ENCODE peak calls at places on chromosomes 16 and 17, in five cellular contexts. One of them, this sample, is unnamed.

GRCh38 chr16:27366687-27367462 is 35.1 kb upstream of the IL21R start:
- DNase-seq in BJ: no peak
- DNase-seq in uterus: no peak
- DNase-seq in mesenchymal stem cell: no peak
- DNase-seq in AG10803: no peak
- DNase-seq in this sample: no peak

GRCh38 chr16:15034266-15035162 is 21.4 kb downstream of the NTAN1 start:
- DNase-seq in BJ: no peak
- DNase-seq in uterus: no peak
- DNase-seq in mesenchymal stem cell: no peak
- DNase-seq in AG10803: peak
- DNase-seq in this sample: no peak

GRCh38 chr16:79288046-79288445 is 312.5 kb downstream of the MAF start:
- DNase-seq in BJ: no peak
- DNase-seq in uterus: no peak
- DNase-seq in mesenchymal stem cell: no peak
- DNase-seq in AG10803: no peak
- DNase-seq in this sample: no peak

GRCh38 chr16:11356573-11357331 is 11.5 kb downstream of the RMI2 start:
- DNase-seq in BJ: no peak
- DNase-seq in uterus: peak
- DNase-seq in mesenchymal stem cell: peak
- DNase-seq in AG10803: peak
- DNase-seq in this sample: peak

GRCh38 chr17:50218071-50218759 is 16.8 kb upstream of the COL1A1 start:
- DNase-seq in BJ: no peak
- DNase-seq in uterus: no peak
- DNase-seq in mesenchymal stem cell: peak
- DNase-seq in AG10803: peak
- DNase-seq in this sample: no peak

GRCh38 chr17:35931794-35932419 is 1.3 kb upstream of the RDM1 start:
- DNase-seq in BJ: no peak
- DNase-seq in uterus: peak
- DNase-seq in mesenchymal stem cell: peak
- DNase-seq in AG10803: no peak
- DNase-seq in this sample: no peak

GRCh38 chr16:66930189-66930588 is 4.0 kb downstream of the CIAO2B start:
- DNase-seq in BJ: no peak
- DNase-seq in uterus: no peak
- DNase-seq in mesenchymal stem cell: peak
- DNase-seq in AG10803: peak
- DNase-seq in this sample: no peak

GRCh38 chr16:79134300-79134699 is 466.2 kb downstream of the MAF start:
- DNase-seq in BJ: no peak
- DNase-seq in uterus: no peak
- DNase-seq in mesenchymal stem cell: no peak
- DNase-seq in AG10803: no peak
- DNase-seq in this sample: no peak

GRCh38 chr17:16304832-16305231 is 48.4 kb downstream of the CENPV start:
- DNase-seq in BJ: no peak
- DNase-seq in uterus: no peak
- DNase-seq in mesenchymal stem cell: peak
- DNase-seq in AG10803: peak
- DNase-seq in this sample: no peak

GRCh38 chr16:31273676-31274075 is 13.9 kb downstream of the ITGAM start:
- DNase-seq in BJ: no peak
- DNase-seq in uterus: no peak
- DNase-seq in mesenchymal stem cell: no peak
- DNase-seq in AG10803: peak
- DNase-seq in this sample: no peak

GRCh38 chr17:58335061-58335731 is 6.6 kb upstream of the TSPOAP1 start:
- DNase-seq in BJ: no peak
- DNase-seq in uterus: no peak
- DNase-seq in mesenchymal stem cell: no peak
- DNase-seq in AG10803: no peak
- DNase-seq in this sample: no peak

GRCh38 chr16:47644166-47644565 is 183.0 kb downstream of the PHKB start:
- DNase-seq in BJ: peak
- DNase-seq in uterus: no peak
- DNase-seq in mesenchymal stem cell: peak
- DNase-seq in AG10803: peak
- DNase-seq in this sample: no peak

GRCh38 chr16:14007460-14007859 is 63.7 kb upstream of the MRTFB start:
- DNase-seq in BJ: peak
- DNase-seq in uterus: no peak
- DNase-seq in mesenchymal stem cell: no peak
- DNase-seq in AG10803: peak
- DNase-seq in this sample: no peak

GRCh38 chr17:15502315-15503112 is 35.1 kb upstream of the CDRT4 start:
- DNase-seq in BJ: peak
- DNase-seq in uterus: peak
- DNase-seq in mesenchymal stem cell: peak
- DNase-seq in AG10803: peak
- DNase-seq in this sample: no peak

GRCh38 chr16:85457366-85457765 is 155.8 kb upstream of the GSE1 start:
- DNase-seq in BJ: no peak
- DNase-seq in uterus: no peak
- DNase-seq in mesenchymal stem cell: no peak
- DNase-seq in AG10803: no peak
- DNase-seq in this sample: no peak

GRCh38 chr16:273547-274421 is 2.0 kb downstream of the RGS11 start:
- DNase-seq in BJ: no peak
- DNase-seq in uterus: no peak
- DNase-seq in mesenchymal stem cell: no peak
- DNase-seq in AG10803: no peak
- DNase-seq in this sample: no peak

GRCh38 chr17:83145831-83146230 is 66.4 kb downstream of the METRNL start:
- DNase-seq in BJ: no peak
- DNase-seq in uterus: no peak
- DNase-seq in mesenchymal stem cell: no peak
- DNase-seq in AG10803: no peak
- DNase-seq in this sample: no peak

GRCh38 chr16:17320009-17320408 is 150.8 kb downstream of the XYLT1 start:
- DNase-seq in BJ: no peak
- DNase-seq in uterus: no peak
- DNase-seq in mesenchymal stem cell: no peak
- DNase-seq in AG10803: no peak
- DNase-seq in this sample: no peak

GRCh38 chr16:66156538-66156937 is 210.0 kb upstream of the CDH5 start:
- DNase-seq in BJ: no peak
- DNase-seq in uterus: no peak
- DNase-seq in mesenchymal stem cell: no peak
- DNase-seq in AG10803: no peak
- DNase-seq in this sample: no peak

GRCh38 chr17:44314869-44315661 is 6.7 kb downstream of the RUNDC3A start:
- DNase-seq in BJ: no peak
- DNase-seq in uterus: no peak
- DNase-seq in mesenchymal stem cell: peak
- DNase-seq in AG10803: no peak
- DNase-seq in this sample: no peak

GRCh38 chr17:83181991-83182619 is 102.7 kb downstream of the METRNL start:
- DNase-seq in BJ: no peak
- DNase-seq in uterus: no peak
- DNase-seq in mesenchymal stem cell: no peak
- DNase-seq in AG10803: no peak
- DNase-seq in this sample: no peak

GRCh38 chr16:64089697-64090096 is 1032.2 kb downstream of the CDH11 start:
- DNase-seq in BJ: no peak
- DNase-seq in uterus: no peak
- DNase-seq in mesenchymal stem cell: peak
- DNase-seq in AG10803: peak
- DNase-seq in this sample: peak

GRCh38 chr17:81457917-81458555 is 54.6 kb downstream of the ACTG1 start:
- DNase-seq in BJ: no peak
- DNase-seq in uterus: no peak
- DNase-seq in mesenchymal stem cell: no peak
- DNase-seq in AG10803: no peak
- DNase-seq in this sample: no peak

GRCh38 chr16:3625911-3626732 is 14.7 kb upstream of the SLX4 start:
- DNase-seq in BJ: no peak
- DNase-seq in uterus: no peak
- DNase-seq in mesenchymal stem cell: no peak
- DNase-seq in AG10803: peak
- DNase-seq in this sample: no peak

GRCh38 chr17:10666921-10667320 is 9.8 kb upstream of the MYH3 start:
- DNase-seq in BJ: no peak
- DNase-seq in uterus: no peak
- DNase-seq in mesenchymal stem cell: no peak
- DNase-seq in AG10803: no peak
- DNase-seq in this sample: no peak

GRCh38 chr16:67249762-67250327 is 1.1 kb downstream of the SLC9A5 start:
- DNase-seq in BJ: no peak
- DNase-seq in uterus: no peak
- DNase-seq in mesenchymal stem cell: peak
- DNase-seq in AG10803: no peak
- DNase-seq in this sample: no peak

GRCh38 chr17:511833-512251 is 159.2 kb upstream of the RPH3AL start:
- DNase-seq in BJ: no peak
- DNase-seq in uterus: peak
- DNase-seq in mesenchymal stem cell: peak
- DNase-seq in AG10803: peak
- DNase-seq in this sample: no peak

GRCh38 chr17:76623271-76624146 is 20.0 kb downstream of the ST6GALNAC1 start:
- DNase-seq in BJ: peak
- DNase-seq in uterus: peak
- DNase-seq in mesenchymal stem cell: peak
- DNase-seq in AG10803: peak
- DNase-seq in this sample: no peak
- H3K4me3 ChIP-seq in BJ: no peak
- H3K4me3 ChIP-seq in uterus: no peak
- H3K4me3 ChIP-seq in mesenchymal stem cell: no peak
- H3K4me3 ChIP-seq in AG10803: peak
- H3K4me3 ChIP-seq in this sample: no peak

DNA sequence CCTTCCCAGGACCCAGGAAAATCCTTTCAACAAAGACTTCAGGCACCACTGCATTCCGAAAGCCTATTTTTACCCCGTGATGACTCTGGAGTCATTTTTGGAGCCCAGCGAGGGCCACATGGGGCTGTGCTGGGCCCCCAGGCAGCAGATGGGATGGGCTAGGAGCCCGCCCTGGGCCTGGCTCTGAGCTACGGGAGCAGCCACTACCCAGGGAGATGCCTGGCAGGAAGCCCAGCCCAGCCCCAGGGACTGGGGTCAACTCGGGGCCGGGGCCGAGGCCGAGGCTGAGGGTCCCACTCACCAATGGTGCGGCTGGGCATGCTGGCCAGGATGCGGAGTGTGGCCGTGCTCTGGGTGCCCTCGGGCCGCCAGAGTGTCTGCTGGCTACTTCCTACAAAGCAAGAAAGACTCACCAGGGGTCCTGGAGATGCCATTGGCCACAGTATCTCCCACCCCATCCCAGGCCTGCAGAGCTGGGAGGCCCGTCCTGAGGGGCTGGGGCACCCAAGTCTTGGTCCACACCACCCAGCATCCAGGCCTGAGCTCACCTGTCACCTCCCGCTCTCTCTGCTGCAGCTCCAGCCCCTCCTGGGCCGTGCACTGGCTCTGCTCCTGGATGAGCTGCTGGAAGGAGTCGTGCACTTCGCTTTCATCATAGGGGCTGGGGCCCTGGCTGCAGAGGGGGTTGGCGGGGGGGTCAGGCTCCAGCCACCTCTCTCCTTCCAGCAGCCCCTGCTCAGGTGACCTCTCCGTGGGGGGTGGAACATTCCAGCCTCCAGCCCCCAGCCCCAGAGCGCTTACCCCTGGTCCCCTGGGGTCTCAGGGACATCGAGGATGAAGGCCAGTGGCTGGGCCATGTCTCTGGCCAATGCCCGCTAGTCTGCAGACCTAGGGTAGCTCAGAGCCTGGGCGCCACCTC is 2.3 kb downstream of the TMC6 start:
- DNase-seq in BJ: no peak
- DNase-seq in uterus: no peak
- DNase-seq in mesenchymal stem cell: no peak
- DNase-seq in AG10803: no peak
- DNase-seq in this sample: no peak
- H3K4me3 ChIP-seq in BJ: no peak
- H3K4me3 ChIP-seq in uterus: no peak
- H3K4me3 ChIP-seq in mesenchymal stem cell: peak
- H3K4me3 ChIP-seq in AG10803: no peak
- H3K4me3 ChIP-seq in this sample: no peak

GRCh38 chr17:6020376-6021010 is 49.7 kb upstream of the WSCD1 start:
- DNase-seq in BJ: no peak
- DNase-seq in uterus: no peak
- DNase-seq in mesenchymal stem cell: no peak
- DNase-seq in AG10803: no peak
- DNase-seq in this sample: no peak

GRCh38 chr17:6024576-6024975 is 45.6 kb upstream of the WSCD1 start:
- DNase-seq in BJ: no peak
- DNase-seq in uterus: no peak
- DNase-seq in mesenchymal stem cell: no peak
- DNase-seq in AG10803: no peak
- DNase-seq in this sample: no peak

GRCh38 chr17:6021627-6022026 is 48.6 kb upstream of the WSCD1 start:
- DNase-seq in BJ: no peak
- DNase-seq in uterus: no peak
- DNase-seq in mesenchymal stem cell: no peak
- DNase-seq in AG10803: no peak
- DNase-seq in this sample: no peak

GRCh38 chr17:6021011-6021400 is 49.2 kb upstream of the WSCD1 start:
- DNase-seq in BJ: no peak
- DNase-seq in uterus: no peak
- DNase-seq in mesenchymal stem cell: no peak
- DNase-seq in AG10803: no peak
- DNase-seq in this sample: no peak

GRCh38 chr17:6023452-6023851 is 46.7 kb upstream of the WSCD1 start:
- DNase-seq in BJ: no peak
- DNase-seq in uterus: no peak
- DNase-seq in mesenchymal stem cell: no peak
- DNase-seq in AG10803: no peak
- DNase-seq in this sample: no peak
- H3K4me3 ChIP-seq in BJ: no peak
- H3K4me3 ChIP-seq in uterus: no peak
- H3K4me3 ChIP-seq in mesenchymal stem cell: no peak
- H3K4me3 ChIP-seq in AG10803: no peak
- H3K4me3 ChIP-seq in this sample: no peak

DNA sequence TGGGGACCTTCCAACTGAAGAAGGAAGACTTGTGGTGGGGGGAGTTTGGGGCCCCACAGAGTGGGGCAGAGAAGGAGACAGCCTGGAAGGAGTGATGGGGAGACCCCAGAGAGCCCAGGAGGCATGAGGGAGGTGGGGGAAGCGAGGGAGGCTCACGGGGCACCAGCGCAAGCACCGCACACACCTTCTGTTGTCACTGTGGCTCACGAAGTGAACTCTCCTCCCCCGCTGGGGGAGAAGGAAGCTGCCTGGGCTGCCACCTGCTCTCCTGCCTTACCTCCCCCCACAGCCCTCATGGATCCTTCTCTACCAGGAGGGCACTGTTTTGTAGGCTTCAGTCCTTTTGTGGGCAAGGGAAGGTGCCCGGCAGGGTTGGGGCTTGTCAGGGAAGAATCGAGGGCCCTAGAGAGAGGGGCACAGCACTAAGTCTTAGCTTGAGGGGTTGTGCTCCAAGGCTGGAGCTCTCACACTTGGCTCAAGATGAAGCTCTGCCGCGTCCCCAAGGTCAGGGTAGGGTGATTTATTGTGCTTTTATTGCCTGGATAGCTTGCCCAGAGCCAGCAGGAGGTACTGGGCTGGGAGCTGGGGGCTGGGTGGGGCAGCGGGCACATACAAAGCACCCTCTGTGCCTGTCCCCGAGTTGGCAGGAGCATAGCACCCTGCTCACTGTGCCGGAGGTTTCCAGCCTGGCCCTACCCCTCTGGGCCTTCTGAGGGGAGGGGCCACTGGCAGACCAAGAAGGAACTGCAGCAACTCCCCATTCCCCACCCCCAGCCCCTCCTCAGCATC is 4.6 kb upstream of the STARD3 start:
- DNase-seq in BJ: no peak
- DNase-seq in uterus: no peak
- DNase-seq in mesenchymal stem cell: no peak
- DNase-seq in AG10803: no peak
- DNase-seq in this sample: no peak
- H3K4me3 ChIP-seq in BJ: no peak
- H3K4me3 ChIP-seq in uterus: no peak
- H3K4me3 ChIP-seq in mesenchymal stem cell: no peak
- H3K4me3 ChIP-seq in AG10803: no peak
- H3K4me3 ChIP-seq in this sample: no peak

This sample was measured in iPS DF 6.9.